ENCODE peak calls at places on chromosomes 7 and 10, in seven cellular contexts. One of them, this sample, is unnamed.
A peak's percentile ranks its signal among the peaks of the same experiment; 100 is the strongest.

GRCh38 chr7:140883378-140883777 is 41.4 kb downstream of the BRAF start:
- DNase-seq in RWPE2: no peak
- DNase-seq in transverse colon: no peak
- DNase-seq in endothelial cell of umbilical vein: no peak
- DNase-seq in right atrium auricular region: no peak
- DNase-seq in cardiac muscle cell: no peak
- DNase-seq in GM06990: no peak
- DNase-seq in this sample: no peak

GRCh38 chr10:85100495-85100894 is 772.1 kb downstream of the CCSER2 start:
- DNase-seq in right atrium auricular region: no peak
- DNase-seq in cardiac muscle cell: no peak
- DNase-seq in transverse colon: no peak
- DNase-seq in RWPE2: no peak
- DNase-seq in endothelial cell of umbilical vein: no peak
- DNase-seq in GM06990: no peak
- DNase-seq in this sample: no peak

GRCh38 chr7:36639826-36640225 is 84.5 kb downstream of the AOAH start:
- DNase-seq in GM06990: no peak
- DNase-seq in RWPE2: no peak
- DNase-seq in transverse colon: peak; percentile 48
- DNase-seq in endothelial cell of umbilical vein: no peak
- DNase-seq in cardiac muscle cell: no peak
- DNase-seq in right atrium auricular region: no peak
- DNase-seq in this sample: no peak

GRCh38 chr7:27430115-27430514 is 187.5 kb downstream of the EVX1 start:
- DNase-seq in right atrium auricular region: no peak
- DNase-seq in endothelial cell of umbilical vein: no peak
- DNase-seq in transverse colon: no peak
- DNase-seq in GM06990: no peak
- DNase-seq in RWPE2: no peak
- DNase-seq in cardiac muscle cell: no peak
- DNase-seq in this sample: no peak

GRCh38 chr10:64503429-64503828 is 982.2 kb downstream of the REEP3 start:
- DNase-seq in endothelial cell of umbilical vein: peak; percentile 1
- DNase-seq in right atrium auricular region: no peak
- DNase-seq in cardiac muscle cell: no peak
- DNase-seq in transverse colon: no peak
- DNase-seq in GM06990: no peak
- DNase-seq in RWPE2: no peak
- DNase-seq in this sample: no peak

GRCh38 chr10:3046941-3047621 is 20.3 kb upstream of the PFKP start:
- DNase-seq in endothelial cell of umbilical vein: no peak
- DNase-seq in cardiac muscle cell: no peak
- DNase-seq in GM06990: no peak
- DNase-seq in right atrium auricular region: no peak
- DNase-seq in transverse colon: no peak
- DNase-seq in RWPE2: no peak
- DNase-seq in this sample: no peak

GRCh38 chr7:34165927-34166550 is 260.7 kb downstream of the BMPER start:
- DNase-seq in RWPE2: no peak
- DNase-seq in endothelial cell of umbilical vein: peak; percentile 37
- DNase-seq in transverse colon: no peak
- DNase-seq in cardiac muscle cell: peak; percentile 47
- DNase-seq in GM06990: no peak
- DNase-seq in right atrium auricular region: no peak
- DNase-seq in this sample: no peak

GRCh38 chr10:102004376-102004775 is 51.6 kb downstream of the ARMH3 start:
- DNase-seq in RWPE2: no peak
- DNase-seq in transverse colon: no peak
- DNase-seq in endothelial cell of umbilical vein: no peak
- DNase-seq in cardiac muscle cell: no peak
- DNase-seq in GM06990: no peak
- DNase-seq in right atrium auricular region: no peak
- DNase-seq in this sample: no peak

GRCh38 chr7:41879424-41879823 is 176.5 kb upstream of the INHBA start:
- DNase-seq in RWPE2: no peak
- DNase-seq in transverse colon: no peak
- DNase-seq in cardiac muscle cell: no peak
- DNase-seq in endothelial cell of umbilical vein: no peak
- DNase-seq in right atrium auricular region: no peak
- DNase-seq in GM06990: no peak
- DNase-seq in this sample: no peak

GRCh38 chr7:147509052-147509480 is 1081.5 kb upstream of the C7orf33 start:
- DNase-seq in RWPE2: no peak
- DNase-seq in right atrium auricular region: no peak
- DNase-seq in cardiac muscle cell: no peak
- DNase-seq in GM06990: no peak
- DNase-seq in transverse colon: no peak
- DNase-seq in endothelial cell of umbilical vein: no peak
- DNase-seq in this sample: peak; percentile 65

GRCh38 chr10:4083509-4084003 is 298.5 kb upstream of the KLF6 start:
- DNase-seq in GM06990: no peak
- DNase-seq in RWPE2: no peak
- DNase-seq in endothelial cell of umbilical vein: peak; percentile 36
- DNase-seq in transverse colon: no peak
- DNase-seq in cardiac muscle cell: peak; percentile 70
- DNase-seq in right atrium auricular region: no peak
- DNase-seq in this sample: no peak

DNA sequence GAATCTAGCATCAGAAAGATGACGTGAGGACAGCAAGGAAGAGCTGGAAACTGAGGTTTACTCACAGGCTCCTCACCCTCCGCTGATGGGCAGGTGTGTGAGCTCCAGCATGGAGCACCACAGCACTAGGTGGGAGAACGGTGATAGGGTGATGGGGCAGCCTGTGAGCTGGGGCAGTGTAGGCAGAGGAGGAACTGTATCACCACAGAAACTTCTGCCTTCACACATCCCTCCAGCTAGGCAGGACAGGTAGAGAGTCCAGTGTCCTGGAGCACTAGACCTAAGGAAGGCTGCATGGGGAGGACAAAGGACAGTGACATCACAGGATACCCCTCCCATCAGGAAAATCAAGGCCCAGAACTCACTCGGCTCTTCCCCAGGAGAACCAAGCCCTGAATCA is 241.8 kb upstream of the PRSS58 start:
- DNase-seq in GM06990: no peak
- DNase-seq in cardiac muscle cell: no peak
- DNase-seq in transverse colon: no peak
- DNase-seq in right atrium auricular region: no peak
- DNase-seq in endothelial cell of umbilical vein: no peak
- DNase-seq in RWPE2: no peak
- DNase-seq in this sample: no peak
- H3K4me3 ChIP-seq in GM06990: no peak overlapping the region
- H3K4me3 ChIP-seq in cardiac muscle cell: no peak overlapping the region
- H3K4me3 ChIP-seq in transverse colon: no peak overlapping the region
- H3K4me3 ChIP-seq in right atrium auricular region: no peak overlapping the region
- H3K4me3 ChIP-seq in endothelial cell of umbilical vein: no peak overlapping the region
- H3K4me3 ChIP-seq in RWPE2: no peak overlapping the region
- H3K4me3 ChIP-seq in this sample: no peak overlapping the region

DNA sequence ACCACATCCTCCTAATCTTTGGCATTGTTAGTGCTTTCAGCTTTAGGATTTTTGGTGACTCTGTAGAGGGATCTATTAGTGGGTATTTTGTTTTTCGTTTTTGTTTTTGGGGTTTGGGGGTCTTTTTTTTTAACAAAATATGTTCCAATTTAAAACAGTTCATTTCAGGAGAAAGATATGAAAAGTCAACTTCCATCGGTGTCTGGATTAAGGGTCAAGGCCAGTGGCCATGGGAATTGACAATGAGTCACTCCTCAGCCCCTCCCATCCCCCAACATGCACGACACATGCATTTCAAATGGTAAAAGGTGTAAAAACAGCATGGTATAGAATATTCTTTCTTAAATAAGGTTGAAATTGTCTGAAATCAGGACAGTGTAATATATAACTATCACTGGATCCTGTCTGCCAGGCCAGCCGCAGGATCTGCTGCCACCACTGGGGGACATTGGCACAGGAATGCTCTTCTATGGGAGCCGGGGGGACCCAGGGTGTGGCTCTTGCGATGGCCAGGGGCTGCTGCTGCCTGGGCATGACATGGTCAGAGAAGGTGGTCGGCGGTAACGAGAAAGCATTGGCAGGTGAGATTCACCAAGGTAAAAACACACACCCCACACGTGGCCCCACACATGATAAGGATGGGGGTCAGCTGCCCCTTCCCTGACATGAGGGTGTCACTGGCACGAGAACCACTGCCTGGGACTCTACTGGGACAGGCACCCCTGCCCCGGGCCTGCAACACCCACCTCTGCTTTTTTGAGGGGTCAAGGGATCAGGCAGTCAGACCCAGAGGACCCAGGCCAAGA is 126.2 kb upstream of the KCTD7 start:
- DNase-seq in endothelial cell of umbilical vein: no peak
- DNase-seq in transverse colon: no peak
- DNase-seq in GM06990: no peak
- DNase-seq in cardiac muscle cell: no peak
- DNase-seq in RWPE2: no peak
- DNase-seq in right atrium auricular region: no peak
- DNase-seq in this sample: no peak
- TF ChIP-seq CTCF in endothelial cell of umbilical vein: no peak
- TF ChIP-seq CTCF in transverse colon: no peak
- TF ChIP-seq CTCF in GM06990: no peak
- TF ChIP-seq CTCF in cardiac muscle cell: peak; percentile 9
- TF ChIP-seq CTCF in RWPE2: no peak
- TF ChIP-seq CTCF in right atrium auricular region: no peak
- TF ChIP-seq CTCF in this sample: peak; percentile 22

GRCh38 chr7:108202743-108203142 is 72.6 kb upstream of the LAMB4 start:
- DNase-seq in right atrium auricular region: no peak
- DNase-seq in transverse colon: no peak
- DNase-seq in RWPE2: no peak
- DNase-seq in cardiac muscle cell: no peak
- DNase-seq in GM06990: no peak
- DNase-seq in endothelial cell of umbilical vein: no peak
- DNase-seq in this sample: no peak
- H3K4me3 ChIP-seq in right atrium auricular region: no peak overlapping the region
- H3K4me3 ChIP-seq in transverse colon: no peak overlapping the region
- H3K4me3 ChIP-seq in RWPE2: no peak overlapping the region
- H3K4me3 ChIP-seq in cardiac muscle cell: no peak overlapping the region
- H3K4me3 ChIP-seq in GM06990: no peak overlapping the region
- H3K4me3 ChIP-seq in endothelial cell of umbilical vein: no peak overlapping the region
- H3K4me3 ChIP-seq in this sample: no peak overlapping the region

DNA sequence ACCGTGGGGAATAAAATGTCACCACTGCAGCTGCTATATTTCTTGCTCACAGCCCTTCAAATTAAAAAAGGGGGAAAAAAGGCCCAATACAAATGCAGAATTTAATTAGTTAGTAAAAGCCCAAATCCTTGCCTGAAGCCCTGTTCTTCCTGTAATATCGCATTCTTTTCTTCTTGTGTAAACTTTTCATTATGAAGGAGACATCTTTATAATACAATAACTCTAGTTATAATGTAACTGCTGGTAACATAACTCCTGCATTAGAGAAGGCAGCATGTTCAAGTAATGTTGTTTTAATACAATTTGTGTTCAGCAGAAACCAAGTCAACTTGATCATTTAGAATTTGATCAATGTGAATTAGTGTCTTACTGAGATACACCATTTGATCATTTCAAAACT is 250.9 kb downstream of the CHCHD3 start:
- DNase-seq in GM06990: no peak
- DNase-seq in cardiac muscle cell: no peak
- DNase-seq in endothelial cell of umbilical vein: no peak
- DNase-seq in RWPE2: no peak
- DNase-seq in transverse colon: no peak
- DNase-seq in right atrium auricular region: no peak
- DNase-seq in this sample: no peak
- TF ChIP-seq CTCF in GM06990: no peak
- TF ChIP-seq CTCF in cardiac muscle cell: no peak
- TF ChIP-seq CTCF in endothelial cell of umbilical vein: no peak
- TF ChIP-seq CTCF in RWPE2: no peak
- TF ChIP-seq CTCF in transverse colon: no peak
- TF ChIP-seq CTCF in right atrium auricular region: no peak
- TF ChIP-seq CTCF in this sample: no peak